ENCODE peak calls at places on chromosome 18, in nine cellular contexts. H is lower lobe of right lung, R is fibroblast of mammary gland, E is colonic mucosa, F is SK-MEL-5, Y is Daoy, V is nephron progenitor cell, C is iPS DF 6.9, A is HS-5. Z is an unnamed sample.

GRCh38 chr18:3427944-3428343 is 22.0 kb upstream of the TGIF1 start:
- DNase-seq in R (no peak), C (no peak), A (no peak), F (no peak), H (no peak), E (no peak), Y (no peak), V (no peak), Z (no peak)

GRCh38 chr18:63762518-63762917 is 12.7 kb upstream of the SERPINB7 start:
- DNase-seq in R (peak; percentile 94), Y (no peak), F (no peak), V (no peak), H (no peak), C (no peak), A (peak; percentile 77), E (no peak), Z (no peak)

GRCh38 chr18:80037869-80038630 is 3.8 kb downstream of the RBFA start:
- DNase-seq in V (no peak), F (no peak), Y (no peak), H (no peak), R (no peak), C (no peak), E (no peak), A (no peak), Z (peak; percentile 68)

GRCh38 chr18:67513285-67513684 is 3.2 kb downstream of the DSEL start:
- DNase-seq in V (no peak), H (no peak), E (no peak), F (peak; percentile 28), A (no peak), Y (no peak), R (no peak), C (no peak), Z (no peak)

GRCh38 chr18:74840492-74841167 is 243.0 kb downstream of the ZNF407 start:
- DNase-seq in C (no peak), F (no peak), E (no peak), R (peak; percentile 80), A (peak; percentile 31), H (no peak), V (no peak), Y (peak; percentile 72), Z (no peak)

GRCh38 chr18:4842287-4842686 is 354.8 kb downstream of the AKAIN1 start:
- DNase-seq in Y (no peak), R (no peak), F (no peak), E (no peak), V (no peak), A (no peak), H (no peak), C (no peak), Z (no peak)

GRCh38 chr18:7729858-7730257 is 162.7 kb downstream of the PTPRM start:
- DNase-seq in F (no peak), A (no peak), Y (no peak), V (no peak), H (no peak), R (no peak), E (no peak), C (no peak), Z (no peak)

GRCh38 chr18:70421471-70421870 is 132.6 kb downstream of the SOCS6 start:
- DNase-seq in V (no peak), E (no peak), F (no peak), R (peak; percentile 64), C (no peak), Y (peak; percentile 64), A (no peak), H (no peak), Z (no peak)

GRCh38 chr18:51128533-51128932 is 68.9 kb downstream of the MEX3C start:
- DNase-seq in V (no peak), C (no peak), H (no peak), R (peak; percentile 14), F (no peak), E (no peak), A (no peak), Y (no peak), Z (no peak)

GRCh38 chr18:34493566-34494358 is 216.3 kb upstream of the DTNA start:
- DNase-seq in E (no peak), V (peak; percentile 64), R (no peak), Y (peak; percentile 53), C (no peak), F (no peak), H (peak; percentile 52), A (no peak), Z (peak; percentile 63)

GRCh38 chr18:36590621-36591580 is 237.9 kb downstream of the TPGS2 start:
- DNase-seq in R (no peak), C (no peak), V (no peak), A (no peak), E (no peak), Y (no peak), F (no peak), H (no peak), Z (no peak)

GRCh38 chr18:2337552-2338141 is 233.7 kb downstream of the METTL4 start:
- DNase-seq in C (peak; percentile 29), A (no peak), H (no peak), F (peak; percentile 62), V (no peak), E (peak; percentile 37), Y (peak; percentile 26), R (peak; percentile 59), Z (no peak)

GRCh38 chr18:21740724-21741510 is at the start of gene MIB1:
- DNase-seq in A (peak; percentile 87), F (no peak), C (peak; percentile 85), V (peak; percentile 99), H (peak; percentile 74), R (no peak), E (peak; percentile 49), Y (no peak), Z (peak; percentile 97)

GRCh38 chr18:3002766-3003165 is 10.2 kb downstream of the LPIN2 start:
- DNase-seq in V (no peak), H (no peak), C (no peak), Y (no peak), A (no peak), E (no peak), F (no peak), R (no peak), Z (no peak)

GRCh38 chr18:48937869-48938750 is 12.7 kb downstream of the SMAD7 start:
- DNase-seq in C (no peak), F (no peak), Y (no peak), R (no peak), E (no peak), V (no peak), H (no peak), A (no peak), Z (no peak)

GRCh38 chr18:23580677-23581367 is 5.5 kb downstream of the NPC1 start:
- DNase-seq in C (no peak), F (no peak), V (no peak), Y (peak; percentile 70), E (peak; percentile 64), R (peak; percentile 84), A (no peak), H (no peak), Z (no peak)

GRCh38 chr18:22701326-22701725 is 231.8 kb upstream of the RBBP8 start:
- DNase-seq in V (no peak), H (no peak), E (no peak), A (no peak), C (no peak), R (no peak), Y (no peak), F (no peak), Z (no peak)

GRCh38 chr18:74468547-74469014 is 11.5 kb upstream of the DIPK1C start:
- DNase-seq in E (no peak), F (peak; percentile 66), H (no peak), A (no peak), C (no peak), R (peak; percentile 11), V (no peak), Y (no peak), Z (no peak)

GRCh38 chr18:72539861-72540260 is 4.3 kb downstream of the CBLN2 start:
- DNase-seq in V (no peak), F (no peak), H (no peak), C (no peak), A (no peak), E (no peak), Y (no peak), R (no peak), Z (no peak)

GRCh38 chr18:13290856-13291271 is 72.3 kb downstream of the LDLRAD4 start:
- DNase-seq in A (no peak), H (no peak), E (no peak), V (no peak), Y (no peak), C (no peak), R (no peak), F (no peak), Z (no peak)

GRCh38 chr18:23872701-23873550 is 141.6 kb upstream of the TTC39C start:
- DNase-seq in F (no peak), C (no peak), E (peak; percentile 90), R (no peak), Y (peak; percentile 22), H (no peak), A (no peak), V (no peak), Z (no peak)

Z was measured in NCI-H2171.